ENCODE peak calls at places on chromosomes 6 and 20, in nine cellular contexts. T is HCT116; R is lower leg skin; Z is choroid plexus epithelial cell; U is astrocyte of the spinal cord; A is T47D; Y is stimulated activated CD4-positive, alpha-beta T cell treated with anti-CD3 and anti-CD28 coated beads, Interleukin-2, amount 100 ng/mL, for 48 hours; Q is RWPE1; N is body of pancreas. P is an unnamed sample.

GRCh38 chr6:81614292-81614691 is 138.2 kb downstream of the TENT5A start:
- DNase-seq in Z (peak), R (no peak), T (no peak), N (peak), U (peak), Y (no peak), A (no peak), Q (no peak), P (peak)

GRCh38 chr6:169099411-169100202 is 154.0 kb downstream of the THBS2 start:
- DNase-seq in R (no peak), Z (peak), U (peak), T (peak), Y (no peak), N (no peak), Q (peak), A (peak), P (peak)

GRCh38 chr6:26553264-26553738 is 15.1 kb downstream of the HMGN4 start:
- DNase-seq in Y (peak), A (peak), N (peak), Z (peak), R (peak), U (no peak), T (peak), Q (no peak), P (peak)

GRCh38 chr6:17968081-17968518 is 19.3 kb downstream of the KIF13A start:
- DNase-seq in Q (no peak), U (no peak), Y (no peak), A (no peak), T (no peak), N (no peak), Z (peak), R (no peak), P (peak)

GRCh38 chr20:4817230-4817671 is 95.5 kb downstream of the PRND start:
- DNase-seq in Y (no peak), R (no peak), Z (peak), U (no peak), A (no peak), N (no peak), T (no peak), Q (peak), P (no peak)

GRCh38 chr6:55918639-55919038 is 43.2 kb upstream of the BMP5 start:
- DNase-seq in N (no peak), Z (peak), U (peak), Q (peak), R (no peak), A (no peak), T (no peak), Y (no peak), P (peak)

GRCh38 chr6:134676307-134677281 is 273.3 kb downstream of the ALDH8A1 start:
- DNase-seq in Y (no peak), Q (no peak), U (peak), T (no peak), N (peak), A (peak), Z (peak), R (no peak), P (peak)

GRCh38 chr6:43985329-43985728 is 141.9 kb downstream of the MRPL14 start:
- DNase-seq in N (peak), T (no peak), Q (no peak), Y (no peak), R (no peak), Z (no peak), A (no peak), U (no peak), P (no peak)

GRCh38 chr6:17740559-17741220 is 34.0 kb upstream of the NUP153 start:
- DNase-seq in U (no peak), T (no peak), A (no peak), N (no peak), Y (no peak), Z (no peak), R (no peak), Q (no peak), P (no peak)

GRCh38 chr6:128519931-128520435 is 416 bp downstream of the PTPRK start:
- DNase-seq in T (no peak), Q (no peak), Z (peak), A (no peak), U (no peak), N (peak), R (peak), Y (peak), P (no peak)

GRCh38 chr20:10339609-10340008 is 94.4 kb downstream of the MKKS start:
- DNase-seq in N (no peak), Z (no peak), T (no peak), A (no peak), R (no peak), U (no peak), Q (no peak), Y (no peak), P (no peak)

GRCh38 chr20:52405417-52405816 is 213.8 kb upstream of the ZFP64 start:
- DNase-seq in U (no peak), N (no peak), Q (no peak), Y (no peak), A (no peak), Z (no peak), T (no peak), R (no peak), P (no peak)

P was measured in IMR-90.